ENCODE peak calls at places on chromosomes 1 and 21, in ten cellular contexts. One of them, this sample, is unnamed.
A peak's percentile ranks its signal among the peaks of the same experiment; 100 is the strongest.

GRCh38 chr1:44154049-44154448 is 12.6 kb upstream of the KLF18 start:
- DNase-seq in amniotic stem cell: no peak
- DNase-seq in NCI-H1105 treated with DMSO at 0.1 percent for 48 hours: no peak
- DNase-seq in cardiac muscle cell: no peak
- DNase-seq in H54: no peak
- DNase-seq in HFFc6: no peak
- DNase-seq in head of caudate nucleus: no peak
- DNase-seq in NCI-H2081: no peak
- DNase-seq in HCEC 1CT: no peak
- DNase-seq in NCI-H82: peak; percentile 97
- DNase-seq in this sample: no peak

GRCh38 chr1:241821363-241821762 is 26.6 kb upstream of the EXO1 start:
- DNase-seq in amniotic stem cell: no peak
- DNase-seq in NCI-H1105 treated with DMSO at 0.1 percent for 48 hours: no peak
- DNase-seq in cardiac muscle cell: no peak
- DNase-seq in H54: no peak
- DNase-seq in HFFc6: peak; percentile 72
- DNase-seq in head of caudate nucleus: no peak
- DNase-seq in NCI-H2081: no peak
- DNase-seq in HCEC 1CT: peak; percentile 79
- DNase-seq in NCI-H82: no peak
- DNase-seq in this sample: no peak

GRCh38 chr1:230090194-230090711 is 23.2 kb downstream of the GALNT2 start:
- DNase-seq in amniotic stem cell: peak; percentile 62
- DNase-seq in NCI-H1105 treated with DMSO at 0.1 percent for 48 hours: no peak
- DNase-seq in cardiac muscle cell: no peak
- DNase-seq in H54: peak; percentile 44
- DNase-seq in HFFc6: peak; percentile 73
- DNase-seq in head of caudate nucleus: no peak
- DNase-seq in NCI-H2081: no peak
- DNase-seq in HCEC 1CT: peak; percentile 82
- DNase-seq in NCI-H82: no peak
- DNase-seq in this sample: no peak

GRCh38 chr1:109399326-109399957 is 1.7 kb upstream of the SORT1 start:
- DNase-seq in amniotic stem cell: no peak
- DNase-seq in NCI-H1105 treated with DMSO at 0.1 percent for 48 hours: peak; percentile 87
- DNase-seq in cardiac muscle cell: peak; percentile 72
- DNase-seq in H54: peak; percentile 22
- DNase-seq in HFFc6: peak; percentile 56
- DNase-seq in head of caudate nucleus: no peak
- DNase-seq in NCI-H2081: peak; percentile 68
- DNase-seq in HCEC 1CT: peak; percentile 47
- DNase-seq in NCI-H82: peak; percentile 87
- DNase-seq in this sample: no peak

GRCh38 chr1:187415065-187415464 is 586.3 kb downstream of the PLA2G4A start:
- DNase-seq in amniotic stem cell: no peak
- DNase-seq in NCI-H1105 treated with DMSO at 0.1 percent for 48 hours: no peak
- DNase-seq in cardiac muscle cell: no peak
- DNase-seq in H54: no peak
- DNase-seq in HFFc6: no peak
- DNase-seq in head of caudate nucleus: no peak
- DNase-seq in NCI-H2081: no peak
- DNase-seq in HCEC 1CT: peak; percentile 32
- DNase-seq in NCI-H82: no peak
- DNase-seq in this sample: no peak

GRCh38 chr1:160741092-160741501 is 2.0 kb downstream of the SLAMF7 start:
- DNase-seq in amniotic stem cell: no peak
- DNase-seq in NCI-H1105 treated with DMSO at 0.1 percent for 48 hours: no peak
- DNase-seq in cardiac muscle cell: no peak
- DNase-seq in H54: no peak
- DNase-seq in HFFc6: no peak
- DNase-seq in head of caudate nucleus: no peak
- DNase-seq in NCI-H2081: no peak
- DNase-seq in HCEC 1CT: no peak
- DNase-seq in NCI-H82: no peak
- DNase-seq in this sample: no peak

GRCh38 chr1:180136311-180136967 is 18.2 kb upstream of the QSOX1 start:
- DNase-seq in amniotic stem cell: no peak
- DNase-seq in NCI-H1105 treated with DMSO at 0.1 percent for 48 hours: no peak
- DNase-seq in cardiac muscle cell: no peak
- DNase-seq in H54: no peak
- DNase-seq in HFFc6: no peak
- DNase-seq in head of caudate nucleus: no peak
- DNase-seq in NCI-H2081: no peak
- DNase-seq in HCEC 1CT: no peak
- DNase-seq in NCI-H82: no peak
- DNase-seq in this sample: no peak

GRCh38 chr1:151991663-151992344 is 1.9 kb downstream of the S100A10 start:
- DNase-seq in amniotic stem cell: no peak
- DNase-seq in NCI-H1105 treated with DMSO at 0.1 percent for 48 hours: no peak
- DNase-seq in cardiac muscle cell: no peak
- DNase-seq in H54: no peak
- DNase-seq in HFFc6: no peak
- DNase-seq in head of caudate nucleus: no peak
- DNase-seq in NCI-H2081: no peak
- DNase-seq in HCEC 1CT: no peak
- DNase-seq in NCI-H82: no peak
- DNase-seq in this sample: no peak

GRCh38 chr1:203428981-203429599 is 46.5 kb upstream of the PRELP start:
- DNase-seq in amniotic stem cell: no peak
- DNase-seq in NCI-H1105 treated with DMSO at 0.1 percent for 48 hours: peak; percentile 91
- DNase-seq in cardiac muscle cell: peak; percentile 27
- DNase-seq in H54: no peak
- DNase-seq in HFFc6: no peak
- DNase-seq in head of caudate nucleus: no peak
- DNase-seq in NCI-H2081: peak; percentile 63
- DNase-seq in HCEC 1CT: no peak
- DNase-seq in NCI-H82: peak; percentile 89
- DNase-seq in this sample: no peak

GRCh38 chr1:98113811-98114210 is 193.0 kb upstream of the DPYD start:
- DNase-seq in amniotic stem cell: no peak
- DNase-seq in NCI-H1105 treated with DMSO at 0.1 percent for 48 hours: no peak
- DNase-seq in cardiac muscle cell: no peak
- DNase-seq in H54: no peak
- DNase-seq in HFFc6: no peak
- DNase-seq in head of caudate nucleus: no peak
- DNase-seq in NCI-H2081: no peak
- DNase-seq in HCEC 1CT: no peak
- DNase-seq in NCI-H82: no peak
- DNase-seq in this sample: no peak

GRCh38 chr1:4225091-4225490 is 325.0 kb upstream of the C1orf174 start:
- DNase-seq in amniotic stem cell: no peak
- DNase-seq in NCI-H1105 treated with DMSO at 0.1 percent for 48 hours: no peak
- DNase-seq in cardiac muscle cell: no peak
- DNase-seq in H54: no peak
- DNase-seq in HFFc6: no peak
- DNase-seq in head of caudate nucleus: no peak
- DNase-seq in NCI-H2081: no peak
- DNase-seq in HCEC 1CT: no peak
- DNase-seq in NCI-H82: no peak
- DNase-seq in this sample: no peak

GRCh38 chr1:67460648-67461500 is 30.7 kb upstream of the SERBP1 start:
- DNase-seq in amniotic stem cell: no peak
- DNase-seq in NCI-H1105 treated with DMSO at 0.1 percent for 48 hours: no peak
- DNase-seq in cardiac muscle cell: peak; percentile 5
- DNase-seq in H54: no peak
- DNase-seq in HFFc6: no peak
- DNase-seq in head of caudate nucleus: no peak
- DNase-seq in NCI-H2081: no peak
- DNase-seq in HCEC 1CT: no peak
- DNase-seq in NCI-H82: no peak
- DNase-seq in this sample: peak; percentile 78

GRCh38 chr1:168509875-168510594 is 33.8 kb downstream of the XCL2 start:
- DNase-seq in amniotic stem cell: no peak
- DNase-seq in NCI-H1105 treated with DMSO at 0.1 percent for 48 hours: no peak
- DNase-seq in cardiac muscle cell: peak; percentile 50
- DNase-seq in H54: no peak
- DNase-seq in HFFc6: no peak
- DNase-seq in head of caudate nucleus: no peak
- DNase-seq in NCI-H2081: no peak
- DNase-seq in HCEC 1CT: no peak
- DNase-seq in NCI-H82: no peak
- DNase-seq in this sample: no peak

GRCh38 chr1:212518188-212518951 is 85.7 kb downstream of the NENF start:
- DNase-seq in amniotic stem cell: no peak
- DNase-seq in NCI-H1105 treated with DMSO at 0.1 percent for 48 hours: no peak
- DNase-seq in cardiac muscle cell: no peak
- DNase-seq in H54: no peak
- DNase-seq in HFFc6: peak; percentile 70
- DNase-seq in head of caudate nucleus: no peak
- DNase-seq in NCI-H2081: no peak
- DNase-seq in HCEC 1CT: no peak
- DNase-seq in NCI-H82: peak; percentile 35
- DNase-seq in this sample: peak; percentile 86

GRCh38 chr1:70672333-70672935 is 261.4 kb downstream of the CTH start:
- DNase-seq in amniotic stem cell: no peak
- DNase-seq in NCI-H1105 treated with DMSO at 0.1 percent for 48 hours: no peak
- DNase-seq in cardiac muscle cell: no peak
- DNase-seq in H54: no peak
- DNase-seq in HFFc6: no peak
- DNase-seq in head of caudate nucleus: no peak
- DNase-seq in NCI-H2081: no peak
- DNase-seq in HCEC 1CT: no peak
- DNase-seq in NCI-H82: no peak
- DNase-seq in this sample: no peak

GRCh38 chr1:156616463-156616862 is 2.8 kb upstream of the HAPLN2 start:
- DNase-seq in amniotic stem cell: no peak
- DNase-seq in NCI-H1105 treated with DMSO at 0.1 percent for 48 hours: peak; percentile 57
- DNase-seq in cardiac muscle cell: peak; percentile 70
- DNase-seq in H54: peak; percentile 42
- DNase-seq in HFFc6: peak; percentile 62
- DNase-seq in head of caudate nucleus: peak; percentile 67
- DNase-seq in NCI-H2081: peak; percentile 55
- DNase-seq in HCEC 1CT: no peak
- DNase-seq in NCI-H82: peak; percentile 97
- DNase-seq in this sample: peak; percentile 59

GRCh38 chr21:25735221-25735894 is 586 bp downstream of the GABPA start:
- DNase-seq in amniotic stem cell: peak; percentile 88
- DNase-seq in NCI-H1105 treated with DMSO at 0.1 percent for 48 hours: peak; percentile 96
- DNase-seq in cardiac muscle cell: peak; percentile 91
- DNase-seq in H54: peak; percentile 66
- DNase-seq in HFFc6: peak; percentile 73
- DNase-seq in head of caudate nucleus: peak; percentile 89
- DNase-seq in NCI-H2081: peak; percentile 85
- DNase-seq in HCEC 1CT: peak; percentile 83
- DNase-seq in NCI-H82: peak; percentile 97
- DNase-seq in this sample: peak; percentile 96

GRCh38 chr21:18356801-18357200 is 46.8 kb downstream of the TMPRSS15 start:
- DNase-seq in amniotic stem cell: no peak
- DNase-seq in NCI-H1105 treated with DMSO at 0.1 percent for 48 hours: no peak
- DNase-seq in cardiac muscle cell: no peak
- DNase-seq in H54: no peak
- DNase-seq in HFFc6: no peak
- DNase-seq in head of caudate nucleus: no peak
- DNase-seq in NCI-H2081: no peak
- DNase-seq in HCEC 1CT: no peak
- DNase-seq in NCI-H82: no peak
- DNase-seq in this sample: no peak

GRCh38 chr1:26851106-26851684 is 11.8 kb upstream of the SFN start:
- DNase-seq in amniotic stem cell: no peak
- DNase-seq in NCI-H1105 treated with DMSO at 0.1 percent for 48 hours: no peak
- DNase-seq in cardiac muscle cell: no peak
- DNase-seq in H54: no peak
- DNase-seq in HFFc6: no peak
- DNase-seq in head of caudate nucleus: no peak
- DNase-seq in NCI-H2081: no peak
- DNase-seq in HCEC 1CT: no peak
- DNase-seq in NCI-H82: no peak
- DNase-seq in this sample: no peak

GRCh38 chr1:114340906-114341698 is 169.9 kb downstream of the TRIM33 start:
- DNase-seq in amniotic stem cell: no peak
- DNase-seq in NCI-H1105 treated with DMSO at 0.1 percent for 48 hours: no peak
- DNase-seq in cardiac muscle cell: no peak
- DNase-seq in H54: no peak
- DNase-seq in HFFc6: no peak
- DNase-seq in head of caudate nucleus: no peak
- DNase-seq in NCI-H2081: no peak
- DNase-seq in HCEC 1CT: no peak
- DNase-seq in NCI-H82: no peak
- DNase-seq in this sample: no peak

GRCh38 chr1:82329226-82329625 is 528.5 kb downstream of the ADGRL2 start:
- DNase-seq in amniotic stem cell: no peak
- DNase-seq in NCI-H1105 treated with DMSO at 0.1 percent for 48 hours: no peak
- DNase-seq in cardiac muscle cell: no peak
- DNase-seq in H54: no peak
- DNase-seq in HFFc6: no peak
- DNase-seq in head of caudate nucleus: no peak
- DNase-seq in NCI-H2081: no peak
- DNase-seq in HCEC 1CT: no peak
- DNase-seq in NCI-H82: no peak
- DNase-seq in this sample: no peak

GRCh38 chr21:42556960-42557359 is 43.3 kb downstream of the SLC37A1 start:
- DNase-seq in amniotic stem cell: no peak
- DNase-seq in NCI-H1105 treated with DMSO at 0.1 percent for 48 hours: no peak
- DNase-seq in cardiac muscle cell: no peak
- DNase-seq in H54: no peak
- DNase-seq in HFFc6: no peak
- DNase-seq in head of caudate nucleus: no peak
- DNase-seq in NCI-H2081: no peak
- DNase-seq in HCEC 1CT: no peak
- DNase-seq in NCI-H82: no peak
- DNase-seq in this sample: no peak